ENCODE peak calls at places on chromosomes 11 and 22, in eight cellular contexts. One of them, this sample, is unnamed.

GRCh38 chr11:45098929-45099328 is 47.5 kb upstream of the PRDM11 start:
- DNase-seq in A549: no peak
- DNase-seq in transverse colon: no peak
- DNase-seq in ovary: no peak
- DNase-seq in SK-N-SH: peak
- DNase-seq in stomach: no peak
- DNase-seq in HepG2: no peak
- DNase-seq in GM12878: no peak
- DNase-seq in this sample: no peak

GRCh38 chr11:27420722-27421572 is 51.6 kb downstream of the LGR4 start:
- DNase-seq in A549: no peak
- DNase-seq in transverse colon: no peak
- DNase-seq in ovary: no peak
- DNase-seq in SK-N-SH: no peak
- DNase-seq in stomach: no peak
- DNase-seq in HepG2: no peak
- DNase-seq in GM12878: no peak
- DNase-seq in this sample: no peak

GRCh38 chr11:110432713-110433392 is 3.1 kb downstream of the FDX1 start:
- DNase-seq in A549: no peak
- DNase-seq in transverse colon: no peak
- DNase-seq in ovary: no peak
- DNase-seq in SK-N-SH: peak
- DNase-seq in stomach: no peak
- DNase-seq in HepG2: no peak
- DNase-seq in GM12878: no peak
- DNase-seq in this sample: no peak

GRCh38 chr11:9787981-9788521 is 124.2 kb downstream of the SWAP70 start:
- DNase-seq in A549: no peak
- DNase-seq in transverse colon: peak
- DNase-seq in ovary: no peak
- DNase-seq in SK-N-SH: no peak
- DNase-seq in stomach: no peak
- DNase-seq in HepG2: no peak
- DNase-seq in GM12878: no peak
- DNase-seq in this sample: peak

GRCh38 chr11:31417816-31418215 is 48.2 kb downstream of the DNAJC24 start:
- DNase-seq in A549: no peak
- DNase-seq in transverse colon: no peak
- DNase-seq in ovary: no peak
- DNase-seq in SK-N-SH: no peak
- DNase-seq in stomach: no peak
- DNase-seq in HepG2: no peak
- DNase-seq in GM12878: no peak
- DNase-seq in this sample: no peak

GRCh38 chr11:8040921-8041285 is 40.1 kb upstream of the TUB start:
- DNase-seq in A549: no peak
- DNase-seq in transverse colon: no peak
- DNase-seq in ovary: no peak
- DNase-seq in SK-N-SH: no peak
- DNase-seq in stomach: no peak
- DNase-seq in HepG2: no peak
- DNase-seq in GM12878: no peak
- DNase-seq in this sample: no peak

GRCh38 chr22:24284747-24285203 is 14.1 kb downstream of the SPECC1L start:
- DNase-seq in A549: no peak
- DNase-seq in transverse colon: no peak
- DNase-seq in ovary: no peak
- DNase-seq in SK-N-SH: no peak
- DNase-seq in stomach: no peak
- DNase-seq in HepG2: no peak
- DNase-seq in GM12878: no peak
- DNase-seq in this sample: no peak

GRCh38 chr22:25564320-25564978 is at the start of gene GRK3:
- DNase-seq in A549: peak
- DNase-seq in transverse colon: peak
- DNase-seq in ovary: peak
- DNase-seq in SK-N-SH: peak
- DNase-seq in stomach: peak
- DNase-seq in HepG2: no peak
- DNase-seq in GM12878: no peak
- DNase-seq in this sample: peak

GRCh38 chr22:31496007-31496734 is at the start of gene SFI1:
- DNase-seq in A549: peak
- DNase-seq in transverse colon: peak
- DNase-seq in ovary: peak
- DNase-seq in SK-N-SH: peak
- DNase-seq in stomach: peak
- DNase-seq in HepG2: peak
- DNase-seq in GM12878: peak
- DNase-seq in this sample: peak
- TF ChIP-seq CTCF in A549: no peak
- TF ChIP-seq CTCF in transverse colon: peak
- TF ChIP-seq CTCF in ovary: peak
- TF ChIP-seq CTCF in SK-N-SH: peak
- TF ChIP-seq CTCF in stomach: no peak
- TF ChIP-seq CTCF in HepG2: peak
- TF ChIP-seq CTCF in GM12878: peak
- TF ChIP-seq CTCF in this sample: no peak

GRCh38 chr11:120195601-120196289 is 15.1 kb upstream of the OAF start:
- DNase-seq in A549: no peak
- DNase-seq in transverse colon: no peak
- DNase-seq in ovary: no peak
- DNase-seq in SK-N-SH: no peak
- DNase-seq in stomach: no peak
- DNase-seq in HepG2: no peak
- DNase-seq in GM12878: no peak
- DNase-seq in this sample: no peak
- TF ChIP-seq EP300 in A549: no peak
- TF ChIP-seq EP300 in transverse colon: no peak
- TF ChIP-seq EP300 in ovary: no peak
- TF ChIP-seq EP300 in SK-N-SH: no peak
- TF ChIP-seq EP300 in stomach: no peak
- TF ChIP-seq EP300 in HepG2: no peak
- TF ChIP-seq EP300 in GM12878: no peak
- TF ChIP-seq EP300 in this sample: no peak

GRCh38 chr22:35133702-35134395 is 67.9 kb downstream of the ISX start:
- DNase-seq in A549: no peak
- DNase-seq in transverse colon: peak
- DNase-seq in ovary: no peak
- DNase-seq in SK-N-SH: no peak
- DNase-seq in stomach: no peak
- DNase-seq in HepG2: no peak
- DNase-seq in GM12878: no peak
- DNase-seq in this sample: no peak
- TF ChIP-seq CTCF in A549: no peak
- TF ChIP-seq CTCF in transverse colon: no peak
- TF ChIP-seq CTCF in ovary: no peak
- TF ChIP-seq CTCF in SK-N-SH: no peak
- TF ChIP-seq CTCF in stomach: no peak
- TF ChIP-seq CTCF in HepG2: no peak
- TF ChIP-seq CTCF in GM12878: no peak
- TF ChIP-seq CTCF in this sample: no peak

GRCh38 chr11:16776716-16777115 is 38.3 kb downstream of the C11orf58 start:
- DNase-seq in A549: no peak
- DNase-seq in transverse colon: no peak
- DNase-seq in ovary: no peak
- DNase-seq in SK-N-SH: no peak
- DNase-seq in stomach: peak
- DNase-seq in HepG2: no peak
- DNase-seq in GM12878: no peak
- DNase-seq in this sample: no peak
- TF ChIP-seq EP300 in A549: no peak
- TF ChIP-seq EP300 in transverse colon: no peak
- TF ChIP-seq EP300 in ovary: no peak
- TF ChIP-seq EP300 in SK-N-SH: no peak
- TF ChIP-seq EP300 in stomach: no peak
- TF ChIP-seq EP300 in HepG2: no peak
- TF ChIP-seq EP300 in GM12878: no peak
- TF ChIP-seq EP300 in this sample: no peak

GRCh38 chr22:42268852-42269406 is 1.5 kb downstream of the TCF20 start:
- DNase-seq in A549: no peak
- DNase-seq in transverse colon: no peak
- DNase-seq in ovary: no peak
- DNase-seq in SK-N-SH: peak
- DNase-seq in stomach: no peak
- DNase-seq in HepG2: no peak
- DNase-seq in GM12878: no peak
- DNase-seq in this sample: no peak

GRCh38 chr22:42270512-42271190 is at the start of gene TCF20:
- DNase-seq in A549: peak
- DNase-seq in transverse colon: peak
- DNase-seq in ovary: peak
- DNase-seq in SK-N-SH: peak
- DNase-seq in stomach: peak
- DNase-seq in HepG2: peak
- DNase-seq in GM12878: no peak
- DNase-seq in this sample: peak

GRCh38 chr22:42270178-42270511 is 308 bp downstream of the TCF20 start:
- DNase-seq in A549: no peak
- DNase-seq in transverse colon: no peak
- DNase-seq in ovary: no peak
- DNase-seq in SK-N-SH: no peak
- DNase-seq in stomach: no peak
- DNase-seq in HepG2: no peak
- DNase-seq in GM12878: no peak
- DNase-seq in this sample: no peak

GRCh38 chr22:42271191-42271813 is 849 bp upstream of the TCF20 start:
- DNase-seq in A549: no peak
- DNase-seq in transverse colon: no peak
- DNase-seq in ovary: no peak
- DNase-seq in SK-N-SH: no peak
- DNase-seq in stomach: no peak
- DNase-seq in HepG2: no peak
- DNase-seq in GM12878: no peak
- DNase-seq in this sample: no peak

GRCh38 chr22:42269407-42270177 is 861 bp downstream of the TCF20 start:
- DNase-seq in A549: peak
- DNase-seq in transverse colon: peak
- DNase-seq in ovary: no peak
- DNase-seq in SK-N-SH: peak
- DNase-seq in stomach: peak
- DNase-seq in HepG2: peak
- DNase-seq in GM12878: no peak
- DNase-seq in this sample: peak
- TF ChIP-seq CTCF in A549: no peak
- TF ChIP-seq CTCF in transverse colon: no peak
- TF ChIP-seq CTCF in ovary: no peak
- TF ChIP-seq CTCF in SK-N-SH: no peak
- TF ChIP-seq CTCF in stomach: no peak
- TF ChIP-seq CTCF in HepG2: peak
- TF ChIP-seq CTCF in GM12878: no peak
- TF ChIP-seq CTCF in this sample: no peak

DNA sequence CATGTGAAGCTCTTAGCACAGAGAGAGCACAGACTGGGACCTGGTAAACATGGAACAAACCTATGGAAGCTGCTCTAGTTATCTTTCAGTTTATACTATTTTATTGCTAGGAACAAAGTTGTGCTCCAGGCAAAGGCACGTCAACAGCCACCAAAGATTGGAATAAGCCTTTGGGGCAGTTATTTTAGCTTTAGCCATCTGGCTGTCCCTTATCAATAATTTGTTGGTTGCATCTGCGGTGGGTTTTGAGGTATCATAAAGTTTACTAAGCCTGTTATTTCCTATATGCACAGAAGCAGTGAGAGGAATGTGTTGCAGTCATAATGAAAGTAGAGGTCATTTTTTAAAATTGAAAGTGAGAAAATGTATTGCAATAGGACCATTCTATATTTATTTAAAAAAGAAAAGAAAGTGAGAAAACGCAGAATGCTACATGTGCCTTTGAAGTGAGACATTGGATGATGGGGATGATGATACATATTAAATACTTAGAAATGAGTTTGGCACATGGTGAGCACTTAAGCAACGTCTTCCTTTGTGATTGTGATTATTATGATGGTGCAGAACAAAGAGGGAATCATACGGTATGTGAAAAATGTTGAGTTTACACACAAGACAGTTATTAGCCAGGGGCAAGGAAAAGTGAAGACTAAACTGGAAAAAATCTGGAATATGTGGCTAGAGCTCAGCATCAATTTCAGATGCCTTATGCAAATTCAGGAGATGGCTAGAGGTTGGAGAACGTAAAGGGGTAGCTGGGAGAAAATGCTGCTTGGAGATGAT is 58.3 kb downstream of the PRR5L start:
- DNase-seq in A549: no peak
- DNase-seq in transverse colon: no peak
- DNase-seq in ovary: no peak
- DNase-seq in SK-N-SH: no peak
- DNase-seq in stomach: no peak
- DNase-seq in HepG2: no peak
- DNase-seq in GM12878: peak
- DNase-seq in this sample: no peak
- TF ChIP-seq EP300 in A549: no peak
- TF ChIP-seq EP300 in transverse colon: no peak
- TF ChIP-seq EP300 in ovary: no peak
- TF ChIP-seq EP300 in SK-N-SH: no peak
- TF ChIP-seq EP300 in stomach: no peak
- TF ChIP-seq EP300 in HepG2: no peak
- TF ChIP-seq EP300 in GM12878: peak
- TF ChIP-seq EP300 in this sample: no peak

GRCh38 chr11:46296520-46297448 is 19.3 kb downstream of the CREB3L1 start:
- DNase-seq in A549: no peak
- DNase-seq in transverse colon: no peak
- DNase-seq in ovary: peak
- DNase-seq in SK-N-SH: peak
- DNase-seq in stomach: no peak
- DNase-seq in HepG2: no peak
- DNase-seq in GM12878: no peak
- DNase-seq in this sample: peak
- TF ChIP-seq CTCF in A549: no peak
- TF ChIP-seq CTCF in transverse colon: peak
- TF ChIP-seq CTCF in ovary: peak
- TF ChIP-seq CTCF in SK-N-SH: peak
- TF ChIP-seq CTCF in stomach: no peak
- TF ChIP-seq CTCF in HepG2: peak
- TF ChIP-seq CTCF in GM12878: peak
- TF ChIP-seq CTCF in this sample: no peak

GRCh38 chr11:130315354-130315970 is 745 bp upstream of the ZBTB44 start:
- DNase-seq in A549: no peak
- DNase-seq in transverse colon: peak
- DNase-seq in ovary: peak
- DNase-seq in SK-N-SH: peak
- DNase-seq in stomach: peak
- DNase-seq in HepG2: no peak
- DNase-seq in GM12878: no peak
- DNase-seq in this sample: peak
- TF ChIP-seq EP300 in A549: no peak
- TF ChIP-seq EP300 in transverse colon: no peak
- TF ChIP-seq EP300 in ovary: no peak
- TF ChIP-seq EP300 in SK-N-SH: no peak
- TF ChIP-seq EP300 in stomach: no peak
- TF ChIP-seq EP300 in HepG2: no peak
- TF ChIP-seq EP300 in GM12878: no peak
- TF ChIP-seq EP300 in this sample: no peak

This sample was measured in sigmoid colon.